ENCODE peak calls at places on chromosomes 16 and 17, in eight cellular contexts. One of them, this sample, is unnamed.

GRCh38 chr17:8741771-8742170 is 2.9 kb downstream of the CCDC42 start:
- DNase-seq in neural progenitor cell: no peak
- DNase-seq in fibroblast of lung: no peak
- DNase-seq in cardiac fibroblast: no peak
- DNase-seq in dorsolateral prefrontal cortex: no peak
- DNase-seq in mammary epithelial cell: no peak
- DNase-seq in cardiac muscle cell: no peak
- DNase-seq in epithelial cell of esophagus: no peak
- DNase-seq in this sample: no peak

GRCh38 chr17:6353161-6353560 is 81.8 kb downstream of the AIPL1 start:
- DNase-seq in neural progenitor cell: no peak
- DNase-seq in fibroblast of lung: no peak
- DNase-seq in cardiac fibroblast: no peak
- DNase-seq in dorsolateral prefrontal cortex: no peak
- DNase-seq in mammary epithelial cell: no peak
- DNase-seq in cardiac muscle cell: no peak
- DNase-seq in epithelial cell of esophagus: no peak
- DNase-seq in this sample: no peak

GRCh38 chr16:55909876-55910275 is 34.7 kb upstream of the CES5A start:
- DNase-seq in neural progenitor cell: no peak
- DNase-seq in fibroblast of lung: no peak
- DNase-seq in cardiac fibroblast: no peak
- DNase-seq in dorsolateral prefrontal cortex: no peak
- DNase-seq in mammary epithelial cell: no peak
- DNase-seq in cardiac muscle cell: no peak
- DNase-seq in epithelial cell of esophagus: no peak
- DNase-seq in this sample: no peak

GRCh38 chr17:60230358-60230757 is 80.6 kb downstream of the CA4 start:
- DNase-seq in neural progenitor cell: no peak
- DNase-seq in fibroblast of lung: no peak
- DNase-seq in cardiac fibroblast: no peak
- DNase-seq in dorsolateral prefrontal cortex: no peak
- DNase-seq in mammary epithelial cell: peak
- DNase-seq in cardiac muscle cell: no peak
- DNase-seq in epithelial cell of esophagus: peak
- DNase-seq in this sample: no peak

GRCh38 chr17:61806081-61806828 is 57.1 kb downstream of the BRIP1 start:
- DNase-seq in neural progenitor cell: no peak
- DNase-seq in fibroblast of lung: peak
- DNase-seq in cardiac fibroblast: no peak
- DNase-seq in dorsolateral prefrontal cortex: no peak
- DNase-seq in mammary epithelial cell: no peak
- DNase-seq in cardiac muscle cell: no peak
- DNase-seq in epithelial cell of esophagus: no peak
- DNase-seq in this sample: no peak

GRCh38 chr16:67542464-67542863 is 13.8 kb downstream of the RIPOR1 start:
- DNase-seq in neural progenitor cell: no peak
- DNase-seq in fibroblast of lung: peak
- DNase-seq in cardiac fibroblast: peak
- DNase-seq in dorsolateral prefrontal cortex: no peak
- DNase-seq in mammary epithelial cell: peak
- DNase-seq in cardiac muscle cell: no peak
- DNase-seq in epithelial cell of esophagus: peak
- DNase-seq in this sample: peak

GRCh38 chr17:2406271-2406902 is 5.5 kb upstream of the MNT start:
- DNase-seq in neural progenitor cell: peak
- DNase-seq in fibroblast of lung: no peak
- DNase-seq in cardiac fibroblast: peak
- DNase-seq in dorsolateral prefrontal cortex: no peak
- DNase-seq in mammary epithelial cell: peak
- DNase-seq in cardiac muscle cell: no peak
- DNase-seq in epithelial cell of esophagus: peak
- DNase-seq in this sample: no peak

GRCh38 chr17:32494621-32495346 is 8.0 kb downstream of the CDK5R1 start:
- DNase-seq in neural progenitor cell: no peak
- DNase-seq in fibroblast of lung: peak
- DNase-seq in cardiac fibroblast: no peak
- DNase-seq in dorsolateral prefrontal cortex: peak
- DNase-seq in mammary epithelial cell: no peak
- DNase-seq in cardiac muscle cell: no peak
- DNase-seq in epithelial cell of esophagus: no peak
- DNase-seq in this sample: no peak

GRCh38 chr17:39208893-39209292 is 8.8 kb downstream of the RPL19 start:
- DNase-seq in neural progenitor cell: peak
- DNase-seq in fibroblast of lung: no peak
- DNase-seq in cardiac fibroblast: no peak
- DNase-seq in dorsolateral prefrontal cortex: no peak
- DNase-seq in mammary epithelial cell: no peak
- DNase-seq in cardiac muscle cell: no peak
- DNase-seq in epithelial cell of esophagus: no peak
- DNase-seq in this sample: no peak

GRCh38 chr16:61421111-61421510 is 615.1 kb downstream of the CDH8 start:
- DNase-seq in neural progenitor cell: no peak
- DNase-seq in fibroblast of lung: no peak
- DNase-seq in cardiac fibroblast: no peak
- DNase-seq in dorsolateral prefrontal cortex: no peak
- DNase-seq in mammary epithelial cell: no peak
- DNase-seq in cardiac muscle cell: no peak
- DNase-seq in epithelial cell of esophagus: no peak
- DNase-seq in this sample: no peak

GRCh38 chr17:38917259-38917658 is 8.2 kb upstream of the LASP1NB start:
- DNase-seq in neural progenitor cell: no peak
- DNase-seq in fibroblast of lung: no peak
- DNase-seq in cardiac fibroblast: no peak
- DNase-seq in dorsolateral prefrontal cortex: no peak
- DNase-seq in mammary epithelial cell: no peak
- DNase-seq in cardiac muscle cell: no peak
- DNase-seq in epithelial cell of esophagus: no peak
- DNase-seq in this sample: no peak

GRCh38 chr17:9611557-9611956 is 33.8 kb upstream of the USP43 start:
- DNase-seq in neural progenitor cell: no peak
- DNase-seq in fibroblast of lung: no peak
- DNase-seq in cardiac fibroblast: no peak
- DNase-seq in dorsolateral prefrontal cortex: no peak
- DNase-seq in mammary epithelial cell: no peak
- DNase-seq in cardiac muscle cell: no peak
- DNase-seq in epithelial cell of esophagus: no peak
- DNase-seq in this sample: no peak

GRCh38 chr17:63445571-63446217 is 412 bp downstream of the CYB561 start:
- DNase-seq in neural progenitor cell: peak
- DNase-seq in fibroblast of lung: peak
- DNase-seq in cardiac fibroblast: no peak
- DNase-seq in dorsolateral prefrontal cortex: no peak
- DNase-seq in mammary epithelial cell: peak
- DNase-seq in cardiac muscle cell: peak
- DNase-seq in epithelial cell of esophagus: peak
- DNase-seq in this sample: peak

GRCh38 chr16:55713103-55713502 is 57.3 kb downstream of the SLC6A2 start:
- DNase-seq in neural progenitor cell: no peak
- DNase-seq in fibroblast of lung: no peak
- DNase-seq in cardiac fibroblast: no peak
- DNase-seq in dorsolateral prefrontal cortex: no peak
- DNase-seq in mammary epithelial cell: no peak
- DNase-seq in cardiac muscle cell: no peak
- DNase-seq in epithelial cell of esophagus: no peak
- DNase-seq in this sample: no peak

GRCh38 chr17:3667366-3668278 is 756 bp downstream of the TAX1BP3 start:
- DNase-seq in neural progenitor cell: peak
- DNase-seq in fibroblast of lung: peak
- DNase-seq in cardiac fibroblast: peak
- DNase-seq in dorsolateral prefrontal cortex: peak
- DNase-seq in mammary epithelial cell: peak
- DNase-seq in cardiac muscle cell: peak
- DNase-seq in epithelial cell of esophagus: peak
- DNase-seq in this sample: peak

GRCh38 chr16:22641030-22641671 is 130.5 kb downstream of the NPIPB5 start:
- DNase-seq in neural progenitor cell: peak
- DNase-seq in fibroblast of lung: peak
- DNase-seq in cardiac fibroblast: peak
- DNase-seq in dorsolateral prefrontal cortex: no peak
- DNase-seq in mammary epithelial cell: peak
- DNase-seq in cardiac muscle cell: peak
- DNase-seq in epithelial cell of esophagus: peak
- DNase-seq in this sample: peak

GRCh38 chr17:3004925-3005324 is 58.5 kb downstream of the OR1D5 start:
- DNase-seq in neural progenitor cell: no peak
- DNase-seq in fibroblast of lung: no peak
- DNase-seq in cardiac fibroblast: no peak
- DNase-seq in dorsolateral prefrontal cortex: peak
- DNase-seq in mammary epithelial cell: no peak
- DNase-seq in cardiac muscle cell: no peak
- DNase-seq in epithelial cell of esophagus: no peak
- DNase-seq in this sample: no peak

GRCh38 chr17:73586921-73587680 is 57.1 kb downstream of the SDK2 start:
- DNase-seq in neural progenitor cell: no peak
- DNase-seq in fibroblast of lung: no peak
- DNase-seq in cardiac fibroblast: no peak
- DNase-seq in dorsolateral prefrontal cortex: no peak
- DNase-seq in mammary epithelial cell: no peak
- DNase-seq in cardiac muscle cell: no peak
- DNase-seq in epithelial cell of esophagus: peak
- DNase-seq in this sample: no peak

GRCh38 chr16:23317266-23317661 is 15.2 kb downstream of the SCNN1B start:
- DNase-seq in neural progenitor cell: no peak
- DNase-seq in fibroblast of lung: no peak
- DNase-seq in cardiac fibroblast: no peak
- DNase-seq in dorsolateral prefrontal cortex: no peak
- DNase-seq in mammary epithelial cell: no peak
- DNase-seq in cardiac muscle cell: peak
- DNase-seq in epithelial cell of esophagus: no peak
- DNase-seq in this sample: no peak

GRCh38 chr17:61000911-61001310 is 323.3 kb downstream of the BCAS3 start:
- DNase-seq in neural progenitor cell: peak
- DNase-seq in fibroblast of lung: peak
- DNase-seq in cardiac fibroblast: peak
- DNase-seq in dorsolateral prefrontal cortex: no peak
- DNase-seq in mammary epithelial cell: no peak
- DNase-seq in cardiac muscle cell: peak
- DNase-seq in epithelial cell of esophagus: peak
- DNase-seq in this sample: peak

GRCh38 chr17:67575325-67575724 is 142.4 kb upstream of the NOL11 start:
- DNase-seq in neural progenitor cell: no peak
- DNase-seq in fibroblast of lung: no peak
- DNase-seq in cardiac fibroblast: no peak
- DNase-seq in dorsolateral prefrontal cortex: no peak
- DNase-seq in mammary epithelial cell: no peak
- DNase-seq in cardiac muscle cell: no peak
- DNase-seq in epithelial cell of esophagus: peak
- DNase-seq in this sample: no peak
- TF ChIP-seq CTCF in neural progenitor cell: no peak
- TF ChIP-seq CTCF in fibroblast of lung: no peak
- TF ChIP-seq CTCF in cardiac fibroblast: no peak
- TF ChIP-seq CTCF in dorsolateral prefrontal cortex: no peak
- TF ChIP-seq CTCF in mammary epithelial cell: no peak
- TF ChIP-seq CTCF in cardiac muscle cell: no peak
- TF ChIP-seq CTCF in epithelial cell of esophagus: peak
- TF ChIP-seq CTCF in this sample: no peak

GRCh38 chr17:76502326-76503211 is 1.3 kb upstream of the RHBDF2 start:
- DNase-seq in neural progenitor cell: no peak
- DNase-seq in fibroblast of lung: no peak
- DNase-seq in cardiac fibroblast: no peak
- DNase-seq in dorsolateral prefrontal cortex: no peak
- DNase-seq in mammary epithelial cell: no peak
- DNase-seq in cardiac muscle cell: no peak
- DNase-seq in epithelial cell of esophagus: no peak
- DNase-seq in this sample: no peak
- H3K4me3 ChIP-seq in neural progenitor cell: no peak
- H3K4me3 ChIP-seq in fibroblast of lung: no peak
- H3K4me3 ChIP-seq in cardiac fibroblast: no peak
- H3K4me3 ChIP-seq in dorsolateral prefrontal cortex: no peak
- H3K4me3 ChIP-seq in mammary epithelial cell: no peak
- H3K4me3 ChIP-seq in cardiac muscle cell: no peak
- H3K4me3 ChIP-seq in epithelial cell of esophagus: no peak
- H3K4me3 ChIP-seq in this sample: no peak

DNA sequence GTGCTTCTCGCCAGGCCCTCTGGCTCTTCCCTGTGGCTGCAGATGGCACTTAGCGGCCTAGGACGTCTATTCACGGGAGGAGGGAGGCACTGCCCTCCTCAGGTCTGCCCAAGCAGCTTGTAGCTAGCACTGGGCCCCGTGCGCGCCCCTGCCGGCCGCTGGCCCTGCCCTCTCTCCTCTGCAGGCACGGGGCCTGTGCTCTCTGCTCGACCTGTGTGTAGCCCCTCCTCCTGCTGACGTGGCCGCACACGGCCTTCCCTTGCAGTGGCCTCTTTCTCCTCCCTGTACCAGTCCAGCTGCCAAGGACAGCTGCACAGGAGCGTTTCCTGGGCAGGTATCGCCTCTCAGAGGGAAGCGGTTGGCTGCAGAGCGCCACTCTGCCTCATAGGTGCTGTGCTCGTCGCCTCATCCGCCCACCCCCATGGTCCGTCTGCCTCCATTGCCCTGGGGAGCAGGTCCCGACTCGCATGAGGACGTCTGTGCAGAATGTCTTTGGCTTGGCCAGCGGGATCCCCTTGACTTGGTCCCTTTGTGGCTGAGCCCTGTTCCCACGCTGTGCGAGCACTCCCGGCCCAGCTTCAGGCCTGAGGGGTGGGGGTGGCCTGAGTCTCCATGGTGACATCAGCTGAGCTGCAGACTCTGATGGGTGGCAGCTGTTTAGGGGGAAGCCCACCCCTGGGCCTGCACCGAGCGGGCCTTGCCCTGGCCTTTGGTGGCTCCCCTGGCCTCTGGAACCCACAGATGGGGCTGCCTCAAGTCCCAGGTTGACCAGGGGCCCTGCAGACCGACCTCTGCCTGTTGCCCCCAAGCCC is 34.6 kb downstream of the TSC2 start:
- DNase-seq in neural progenitor cell: no peak
- DNase-seq in fibroblast of lung: no peak
- DNase-seq in cardiac fibroblast: peak
- DNase-seq in dorsolateral prefrontal cortex: no peak
- DNase-seq in mammary epithelial cell: peak
- DNase-seq in cardiac muscle cell: no peak
- DNase-seq in epithelial cell of esophagus: peak
- DNase-seq in this sample: peak
- TF ChIP-seq CTCF in neural progenitor cell: no peak
- TF ChIP-seq CTCF in fibroblast of lung: no peak
- TF ChIP-seq CTCF in cardiac fibroblast: no peak
- TF ChIP-seq CTCF in dorsolateral prefrontal cortex: no peak
- TF ChIP-seq CTCF in mammary epithelial cell: peak
- TF ChIP-seq CTCF in cardiac muscle cell: no peak
- TF ChIP-seq CTCF in epithelial cell of esophagus: no peak
- TF ChIP-seq CTCF in this sample: no peak

DNA sequence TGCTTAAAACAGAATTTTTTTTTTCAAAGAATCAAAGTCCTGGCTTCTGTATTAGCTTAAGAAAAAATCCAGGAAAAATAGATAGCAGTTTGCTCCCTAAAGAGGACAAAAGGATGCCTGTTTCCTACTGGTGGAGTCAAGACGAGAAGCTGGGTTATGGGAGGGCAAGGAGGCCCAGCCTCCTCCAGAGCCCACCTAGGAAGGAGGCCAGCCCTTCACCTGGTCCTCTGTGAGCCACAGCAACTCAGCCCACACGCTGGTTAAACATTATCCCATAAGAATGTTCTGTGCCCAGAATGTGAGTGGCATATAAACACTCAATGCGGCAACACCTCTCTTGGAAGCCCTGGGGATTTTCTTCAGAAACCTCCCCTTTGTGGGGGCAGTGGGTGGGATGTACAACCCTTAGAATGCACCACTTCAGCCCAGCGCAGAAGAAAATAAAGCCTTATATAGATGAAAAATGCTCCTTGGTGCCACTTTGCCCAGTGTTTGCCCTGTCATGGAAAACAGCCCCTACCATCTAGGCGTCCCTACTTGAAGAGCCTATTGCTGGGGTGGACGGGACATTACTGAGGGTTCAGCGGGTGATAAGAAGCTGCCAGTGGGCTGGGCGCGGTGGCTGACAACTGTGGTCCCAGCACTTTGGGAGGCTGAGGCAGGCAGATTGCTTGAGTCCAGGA is 48.0 kb downstream of the TEKT5 start:
- DNase-seq in neural progenitor cell: no peak
- DNase-seq in fibroblast of lung: no peak
- DNase-seq in cardiac fibroblast: no peak
- DNase-seq in dorsolateral prefrontal cortex: no peak
- DNase-seq in mammary epithelial cell: no peak
- DNase-seq in cardiac muscle cell: no peak
- DNase-seq in epithelial cell of esophagus: no peak
- DNase-seq in this sample: no peak
- H3K4me3 ChIP-seq in neural progenitor cell: no peak
- H3K4me3 ChIP-seq in fibroblast of lung: no peak
- H3K4me3 ChIP-seq in cardiac fibroblast: no peak
- H3K4me3 ChIP-seq in dorsolateral prefrontal cortex: no peak
- H3K4me3 ChIP-seq in mammary epithelial cell: no peak
- H3K4me3 ChIP-seq in cardiac muscle cell: no peak
- H3K4me3 ChIP-seq in epithelial cell of esophagus: no peak
- H3K4me3 ChIP-seq in this sample: no peak

This sample was measured in fibroblast of pulmonary artery.